ENCODE peak calls at places on chromosomes 12 and 14, in six cellular contexts. A is PC-3, D is fibroblast of lung, S is endothelial cell of umbilical vein, Y is HCT116, W is astrocyte. V is an unnamed sample.

GRCh38 chr12:9253464-9253863 is 45.3 kb upstream of the PZP start:
- DNase-seq in W (no peak), S (no peak), A (no peak), D (no peak), Y (no peak), V (no peak)

GRCh38 chr12:2375871-2376270 is 323.1 kb downstream of the CACNA1C start:
- DNase-seq in Y (no peak), S (no peak), D (no peak), A (no peak), W (no peak), V (no peak)

GRCh38 chr12:886206-886605 is 63.3 kb downstream of the RAD52 start:
- DNase-seq in D (no peak), Y (no peak), W (no peak), A (no peak), S (no peak), V (no peak)

GRCh38 chr12:51381226-51382079 is 9.8 kb downstream of the GALNT6 start:
- DNase-seq in A (no peak), D (peak), Y (no peak), W (peak), S (peak), V (no peak)

GRCh38 chr14:75132374-75133086 is 5.7 kb upstream of the NEK9 start:
- DNase-seq in S (peak), D (peak), W (peak), Y (peak), A (peak), V (peak)

GRCh38 chr12:795305-795704 is 42.9 kb downstream of the WNK1 start:
- DNase-seq in D (no peak), Y (no peak), S (peak), A (no peak), W (no peak), V (peak)

GRCh38 chr12:123085730-123086487 is 65.0 kb downstream of the PITPNM2 start:
- DNase-seq in Y (peak), S (peak), D (peak), A (peak), W (peak), V (no peak)

GRCh38 chr12:104828015-104828414 is 130.1 kb downstream of the SLC41A2 start:
- DNase-seq in Y (no peak), S (no peak), A (no peak), W (no peak), D (no peak), V (no peak)

GRCh38 chr14:58072288-58073071 is 79.5 kb downstream of the ARMH4 start:
- DNase-seq in S (peak), D (peak), Y (peak), W (peak), A (peak), V (peak)

GRCh38 chr14:97359391-97359790 is 562.2 kb downstream of the VRK1 start:
- DNase-seq in D (no peak), W (no peak), S (no peak), A (no peak), Y (no peak), V (no peak)

GRCh38 chr14:67411820-67412421 is at the start of gene PLEK2:
- DNase-seq in W (no peak), D (peak), Y (peak), S (no peak), A (peak), V (no peak)

GRCh38 chr14:21072781-21073339 is 2.8 kb downstream of the ARHGEF40 start:
- DNase-seq in S (no peak), Y (no peak), D (no peak), A (no peak), W (no peak), V (no peak)

GRCh38 chr14:55546212-55546874 is 33.7 kb upstream of the KTN1 start:
- DNase-seq in A (no peak), W (no peak), S (no peak), D (no peak), Y (no peak), V (no peak)

GRCh38 chr12:39331539-39332261 is 111.2 kb downstream of the KIF21A start:
- DNase-seq in Y (no peak), A (no peak), W (no peak), D (no peak), S (no peak), V (no peak)

GRCh38 chr12:50635356-50635755 is 128.5 kb upstream of the ATF1 start:
- DNase-seq in A (no peak), D (no peak), W (no peak), Y (no peak), S (no peak), V (peak)

GRCh38 chr12:46342562-46343033 is 30.0 kb downstream of the SLC38A2 start:
- DNase-seq in Y (peak), D (no peak), A (peak), S (peak), W (peak), V (peak)

GRCh38 chr14:75917322-75918251 is 64.2 kb downstream of the TGFB3 start:
- DNase-seq in D (no peak), W (no peak), Y (no peak), S (no peak), A (no peak), V (no peak)

GRCh38 chr12:107679346-107679745 is 6.3 kb upstream of the PWP1 start:
- DNase-seq in W (no peak), D (no peak), S (no peak), A (no peak), Y (no peak), V (no peak)

GRCh38 chr12:102564026-102564425 is 83.7 kb upstream of the IGF1 start:
- DNase-seq in W (no peak), Y (no peak), S (no peak), D (no peak), A (peak), V (no peak)

GRCh38 chr12:15584366-15585041 is 204.7 kb downstream of the EPS8 start:
- DNase-seq in Y (peak), W (peak), A (peak), D (peak), S (peak), V (peak)

GRCh38 chr14:55697358-55697985 is 117.5 kb downstream of the KTN1 start:
- DNase-seq in A (no peak), D (peak), Y (no peak), W (peak), S (no peak), V (no peak)

GRCh38 chr14:104797112-104798044 is 1.8 kb upstream of the AKT1 start:
- DNase-seq in Y (no peak), A (no peak), D (no peak), S (no peak), W (no peak), V (no peak)

GRCh38 chr14:28609228-28609828 is 157.3 kb upstream of the FOXG1 start:
- DNase-seq in D (peak), Y (peak), A (peak), W (peak), S (peak), V (peak)

GRCh38 chr12:6285532-6286306 is 24.8 kb upstream of the PLEKHG6 start:
- DNase-seq in S (no peak), Y (no peak), D (peak), A (peak), W (no peak), V (no peak)

GRCh38 chr12:102034346-102034745 is 27.4 kb downstream of the WASHC3 start:
- DNase-seq in S (no peak), D (peak), W (peak), Y (no peak), A (peak), V (no peak)

GRCh38 chr12:124579921-124580517 is 12.6 kb upstream of the NCOR2 start:
- DNase-seq in W (no peak), Y (no peak), S (no peak), D (no peak), A (peak), V (no peak)

GRCh38 chr12:111636209-111636928 is 37.3 kb upstream of the ATXN2 start:
- DNase-seq in A (no peak), Y (no peak), S (peak), W (peak), D (peak), V (no peak)

GRCh38 chr12:77049767-77050353 is 15.5 kb downstream of the E2F7 start:
- DNase-seq in A (peak), W (peak), D (peak), S (peak), Y (peak), V (peak)

DNA sequence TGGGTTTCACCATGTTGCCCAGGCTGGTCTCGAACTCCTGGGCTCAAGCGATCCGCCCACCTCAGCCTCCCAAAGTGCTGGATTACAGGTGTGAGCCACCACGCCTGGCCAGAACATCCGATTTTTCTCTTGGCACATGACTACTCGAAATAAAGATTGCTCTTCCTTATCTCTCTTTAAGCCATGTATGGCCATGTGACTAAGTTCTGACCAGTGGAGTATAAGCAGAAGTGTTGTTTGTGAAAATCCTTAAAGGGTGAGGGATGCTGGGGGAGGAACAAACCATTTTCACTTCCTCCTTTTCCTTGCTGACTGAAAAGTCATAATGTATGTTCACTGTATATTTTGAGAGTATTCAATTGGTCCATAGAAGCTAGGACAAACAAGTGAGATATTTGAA is 50.7 kb upstream of the ATF7IP start:
- DNase-seq in S (no peak), A (no peak), Y (no peak), D (no peak), W (no peak), V (no peak)
- TF ChIP-seq CTCF in S (no peak), A (no peak), Y (no peak), D (no peak), W (no peak), V (no peak)

GRCh38 chr12:48973992-48974673 is 2.6 kb upstream of the WNT10B start:
- DNase-seq in D (peak), A (no peak), Y (no peak), W (peak), S (peak), V (no peak)
- TF ChIP-seq EZH2 in D (no peak), A (no peak), Y (no peak), W (no peak), S (no peak), V (no peak)

GRCh38 chr14:35963209-35963608 is 137.1 kb downstream of the BRMS1L start:
- DNase-seq in Y (peak), S (no peak), W (no peak), A (peak), D (no peak), V (no peak)
- TF ChIP-seq CTCF in Y (peak), S (no peak), W (peak), A (peak), D (peak), V (peak)

GRCh38 chr12:54030889-54031860 is 1.7 kb upstream of the HOXC5 start:
- DNase-seq in Y (no peak), A (no peak), D (peak), S (no peak), W (peak), V (no peak)
- TF ChIP-seq EZH2 in Y (no peak), A (no peak), D (peak), S (peak), W (peak), V (no peak)

GRCh38 chr12:26402648-26403047 is 207.3 kb downstream of the SSPN start:
- DNase-seq in Y (peak), D (peak), W (peak), A (peak), S (no peak), V (no peak)
- TF ChIP-seq CTCF in Y (peak), D (no peak), W (no peak), A (peak), S (no peak), V (no peak)

DNA sequence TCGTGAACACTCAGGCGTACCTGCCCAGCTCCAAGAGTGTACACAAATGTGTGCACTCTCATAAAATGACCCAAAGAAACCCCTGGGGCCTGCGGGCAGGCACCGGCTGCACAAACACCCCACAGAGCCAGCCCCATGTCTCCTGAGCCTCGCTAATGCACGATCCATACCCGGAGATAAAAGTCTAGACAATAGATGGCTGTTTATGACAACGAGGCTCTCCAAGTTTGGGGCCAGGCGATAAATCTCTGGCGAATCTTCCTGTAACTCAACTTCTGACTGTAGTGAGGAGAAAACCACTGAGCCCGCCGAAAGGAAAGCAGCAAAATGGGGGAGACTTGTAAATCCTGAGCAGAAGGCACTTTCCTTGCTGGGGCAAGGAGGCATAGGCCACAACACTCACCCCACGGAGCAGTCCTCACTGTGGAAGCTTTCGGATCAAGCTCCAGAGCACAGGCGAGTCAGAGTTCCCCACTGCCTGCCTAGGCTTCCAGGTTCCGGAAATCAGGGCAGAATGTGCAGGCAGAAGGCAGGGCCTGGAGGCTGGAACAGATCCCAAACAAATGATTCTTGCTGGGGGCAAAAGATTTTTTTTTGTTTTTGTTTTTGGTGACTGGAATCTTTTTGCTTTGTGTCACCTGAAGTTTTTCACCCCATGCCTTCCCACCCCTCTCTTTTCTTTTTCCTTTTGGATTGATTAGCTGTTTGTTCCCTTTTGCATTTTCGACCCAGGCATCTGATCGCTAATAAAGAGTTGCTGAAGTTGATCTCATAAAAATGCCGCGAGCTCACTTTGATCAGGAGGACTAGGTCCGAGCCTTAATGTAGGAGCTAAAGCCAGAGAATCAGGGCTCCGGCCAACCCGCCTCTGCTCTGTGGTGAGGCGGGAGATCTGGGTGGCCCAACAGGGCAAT is 4.5 kb upstream of the HOXC11 start:
- DNase-seq in Y (no peak), W (no peak), A (no peak), S (no peak), D (no peak), V (no peak)
- TF ChIP-seq EZH2 in Y (no peak), W (no peak), A (no peak), S (no peak), D (peak), V (no peak)

DNA sequence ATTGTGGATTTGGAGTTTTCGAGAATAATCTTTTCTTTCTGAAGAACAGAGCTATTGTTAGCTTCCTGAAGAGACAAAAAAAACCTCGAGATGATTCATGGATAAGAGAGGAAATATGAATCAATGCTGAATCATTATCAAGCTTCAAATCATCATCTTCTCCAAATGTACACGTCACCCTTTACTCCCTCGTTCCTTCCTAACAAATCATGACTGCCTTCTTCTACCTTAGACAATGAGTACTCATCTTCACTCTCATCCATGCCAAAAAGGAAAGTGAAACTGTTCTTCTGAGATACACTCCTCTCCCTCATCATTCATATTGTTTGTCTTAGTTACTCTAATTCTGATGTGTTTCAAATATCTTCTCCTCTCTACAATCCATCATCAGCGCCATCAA is 1115.8 kb upstream of the ATXN7L3B start:
- DNase-seq in W (peak), D (peak), A (peak), Y (no peak), S (no peak), V (no peak)
- TF ChIP-seq CTCF in W (no peak), D (no peak), A (no peak), Y (no peak), S (no peak), V (no peak)

GRCh38 chr14:99118046-99118721 is 153.8 kb downstream of the BCL11B start:
- DNase-seq in Y (no peak), A (no peak), S (no peak), W (no peak), D (no peak), V (no peak)
- TF ChIP-seq EZH2 in Y (no peak), A (no peak), S (no peak), W (no peak), D (no peak), V (no peak)

DNA sequence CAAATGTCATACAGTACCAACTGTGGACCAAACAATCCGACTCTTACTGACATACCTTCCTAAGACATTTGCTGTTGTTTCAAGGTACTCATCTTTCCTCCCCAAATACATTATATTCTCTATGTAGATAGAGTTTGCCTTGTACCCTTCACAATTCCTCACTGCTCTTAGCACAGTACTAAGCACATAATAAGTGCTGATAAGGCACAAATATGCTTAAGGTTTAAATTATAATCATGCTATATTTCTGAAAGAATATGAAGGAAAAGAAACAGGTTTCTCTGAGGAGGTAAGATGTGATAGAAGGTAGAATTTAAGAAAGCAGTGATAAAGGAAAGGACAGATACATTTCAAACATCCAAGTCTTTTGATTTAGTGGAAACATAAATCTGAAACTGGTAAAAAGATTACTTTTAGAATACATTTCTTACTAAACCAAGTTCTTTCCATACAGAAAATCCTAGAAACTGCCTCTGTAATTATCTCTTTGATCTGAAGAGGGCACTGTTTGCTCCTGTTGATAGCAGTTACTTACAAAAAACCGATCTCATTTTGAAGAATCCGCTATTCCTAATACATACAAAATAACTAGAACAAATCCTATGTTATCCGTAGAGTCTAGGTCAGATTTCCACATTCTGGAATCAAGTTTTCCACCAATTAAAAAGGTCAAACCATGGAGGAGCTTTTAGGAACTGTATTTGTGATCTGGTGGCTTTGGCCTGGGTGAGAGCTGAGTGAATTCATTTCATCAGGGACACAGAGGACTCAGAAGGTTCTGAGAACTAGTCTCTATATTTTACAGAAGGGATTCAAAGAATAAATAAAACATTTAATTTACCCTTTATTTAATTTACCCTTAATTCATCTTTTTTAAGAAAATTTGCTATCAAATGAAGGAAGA is 311.9 kb downstream of the DAD1 start:
- DNase-seq in Y (peak), A (peak), W (no peak), D (peak), S (peak), V (no peak)
- TF ChIP-seq CTCF in Y (peak), A (peak), W (peak), D (peak), S (peak), V (peak)

DNA sequence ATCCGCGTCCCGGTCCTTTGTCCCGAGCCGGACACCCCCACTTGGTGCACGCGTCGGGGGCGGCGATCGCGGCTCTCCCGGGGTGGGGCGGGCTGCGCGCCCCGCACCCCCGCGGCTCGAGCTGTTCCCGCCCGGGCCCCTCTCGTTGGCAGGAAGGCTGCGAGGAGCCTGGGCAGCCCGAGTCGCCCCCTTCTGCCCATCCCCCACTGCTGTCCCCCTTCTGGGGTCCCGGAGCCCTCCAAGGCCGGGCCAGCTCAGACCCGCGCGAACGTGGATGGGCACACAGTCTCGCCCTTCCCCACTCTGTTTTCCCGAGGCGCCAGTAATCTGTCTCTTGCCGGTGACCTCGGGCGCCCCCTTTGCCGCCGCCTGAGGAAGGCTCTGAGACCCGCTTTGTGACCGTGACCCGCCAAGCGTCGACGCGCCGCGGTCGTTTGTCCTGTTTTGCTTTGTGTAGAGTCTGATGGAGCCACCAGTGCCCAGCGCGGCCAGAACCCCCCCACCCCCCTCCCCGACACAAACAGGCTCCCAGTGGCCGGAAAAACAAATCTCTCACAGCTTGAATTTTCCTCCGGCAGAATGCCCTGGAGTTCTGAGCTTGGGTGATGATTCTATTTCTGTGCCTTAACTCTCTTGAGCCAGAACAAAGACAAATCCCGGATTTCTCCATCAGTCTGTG is 610 bp downstream of the C14orf132 start:
- DNase-seq in W (peak), D (peak), Y (no peak), A (no peak), S (peak), V (no peak)
- TF ChIP-seq EZH2 in W (no peak), D (no peak), Y (no peak), A (no peak), S (peak), V (no peak)